ENCODE peak calls at places on chromosomes 16 and 17, in five cellular contexts. L, F, N, W and Q are unnamed samples.

GRCh38 chr16:11148045-11148444 is 108.0 kb downstream of the SOCS1 start:
- DNase-seq in L (no peak), F (no peak), N (no peak), W (no peak), Q (no peak)

GRCh38 chr17:77216435-77216980 is 75.7 kb downstream of the SEC14L1 start:
- DNase-seq in L (no peak), F (no peak), N (no peak), W (no peak), Q (no peak)

GRCh38 chr17:65064452-65065019 is 8.0 kb upstream of the GNA13 start:
- DNase-seq in L (no peak), F (no peak), N (no peak), W (no peak), Q (no peak)

GRCh38 chr17:77151236-77151635 is 10.5 kb downstream of the SEC14L1 start:
- DNase-seq in L (no peak), F (peak; percentile 60), N (no peak), W (no peak), Q (no peak)

GRCh38 chr16:80016689-80017088 is 416.2 kb upstream of the MAF start:
- DNase-seq in L (no peak), F (no peak), N (no peak), W (no peak), Q (no peak)

GRCh38 chr17:49086316-49086605 is 46.3 kb upstream of the B4GALNT2 start:
- DNase-seq in L (no peak), F (no peak), N (no peak), W (no peak), Q (no peak)

GRCh38 chr16:66365588-66365987 is 903 bp upstream of the CDH5 start:
- DNase-seq in L (no peak), F (peak; percentile 46), N (no peak), W (no peak), Q (no peak)

GRCh38 chr17:7017827-7018200 is 5.0 kb upstream of the BCL6B start:
- DNase-seq in L (no peak), F (no peak), N (no peak), W (no peak), Q (no peak)

GRCh38 chr17:21213005-21213404 is 956 bp downstream of the TMEM11 start:
- DNase-seq in L (no peak), F (no peak), N (no peak), W (no peak), Q (no peak)

GRCh38 chr17:21213491-21214014 is 408 bp downstream of the TMEM11 start:
- DNase-seq in L (no peak), F (no peak), N (no peak), W (no peak), Q (peak; percentile 64)

GRCh38 chr17:21215935-21216334 is 2.0 kb upstream of the TMEM11 start:
- DNase-seq in L (no peak), F (no peak), N (no peak), W (no peak), Q (no peak)

GRCh38 chr17:21214777-21215541 is 998 bp upstream of the TMEM11 start:
- DNase-seq in L (no peak), F (no peak), N (no peak), W (no peak), Q (no peak)

GRCh38 chr17:21214015-21214776 is at the start of gene TMEM11:
- DNase-seq in L (peak; percentile 94), F (peak; percentile 88), N (peak; percentile 94), W (peak; percentile 70), Q (peak; percentile 95)
- TF ChIP-seq CTCF in L (peak; percentile 26), F (peak; percentile 9), N (peak; percentile 17), W (no peak), Q (peak; percentile 20)

DNA sequence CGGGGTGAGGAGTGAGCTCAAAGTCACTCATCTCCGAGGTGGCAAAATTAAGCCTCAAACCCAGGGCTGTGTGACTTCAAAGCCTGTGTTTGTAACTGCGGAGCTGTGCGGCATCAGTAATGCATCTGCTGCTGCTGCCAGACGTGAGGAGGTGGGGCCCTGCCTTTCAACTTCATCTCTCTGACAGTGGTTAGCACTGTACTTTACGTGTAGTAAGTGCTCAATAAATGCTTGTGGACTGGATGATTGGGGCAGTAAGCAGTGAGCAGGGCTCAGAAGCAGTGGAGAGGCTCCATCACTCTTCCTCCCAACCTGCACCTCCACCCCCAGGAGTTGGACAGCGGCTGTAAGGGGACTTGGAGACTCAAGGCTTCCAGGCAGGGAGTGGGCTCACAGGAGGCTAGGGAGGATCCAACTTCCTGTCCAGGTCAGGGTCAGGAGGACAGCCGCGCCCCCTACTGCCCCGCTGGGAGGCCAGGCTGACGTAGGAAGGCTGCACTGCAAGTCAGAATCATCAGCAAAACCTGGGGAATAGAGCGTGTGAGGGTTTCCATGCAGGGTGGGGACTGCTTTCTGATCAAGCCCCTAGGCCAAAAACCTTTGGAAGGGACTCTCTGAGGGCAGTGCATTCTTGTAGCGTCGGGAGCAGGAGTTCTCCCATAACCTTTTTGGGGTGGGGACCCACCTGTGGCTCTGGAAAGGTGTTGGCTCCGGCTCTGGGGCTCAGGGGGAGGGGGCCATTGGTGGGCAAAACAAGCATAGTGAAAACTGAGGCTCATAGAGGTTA is 21.8 kb downstream of the RAI1 start:
- DNase-seq in L (no peak), F (no peak), N (no peak), W (no peak), Q (no peak)
- TF ChIP-seq CTCF in L (no peak), F (no peak), N (no peak), W (no peak), Q (no peak)

GRCh38 chr16:73739049-73739769 is 557.4 kb upstream of the PSMD7 start:
- DNase-seq in L (no peak), F (no peak), N (no peak), W (no peak), Q (no peak)

GRCh38 chr16:73746554-73746953 is 550.1 kb upstream of the PSMD7 start:
- DNase-seq in L (no peak), F (no peak), N (no peak), W (no peak), Q (no peak)

GRCh38 chr16:73747328-73747727 is 549.3 kb upstream of the PSMD7 start:
- DNase-seq in L (no peak), F (no peak), N (no peak), W (no peak), Q (no peak)

DNA sequence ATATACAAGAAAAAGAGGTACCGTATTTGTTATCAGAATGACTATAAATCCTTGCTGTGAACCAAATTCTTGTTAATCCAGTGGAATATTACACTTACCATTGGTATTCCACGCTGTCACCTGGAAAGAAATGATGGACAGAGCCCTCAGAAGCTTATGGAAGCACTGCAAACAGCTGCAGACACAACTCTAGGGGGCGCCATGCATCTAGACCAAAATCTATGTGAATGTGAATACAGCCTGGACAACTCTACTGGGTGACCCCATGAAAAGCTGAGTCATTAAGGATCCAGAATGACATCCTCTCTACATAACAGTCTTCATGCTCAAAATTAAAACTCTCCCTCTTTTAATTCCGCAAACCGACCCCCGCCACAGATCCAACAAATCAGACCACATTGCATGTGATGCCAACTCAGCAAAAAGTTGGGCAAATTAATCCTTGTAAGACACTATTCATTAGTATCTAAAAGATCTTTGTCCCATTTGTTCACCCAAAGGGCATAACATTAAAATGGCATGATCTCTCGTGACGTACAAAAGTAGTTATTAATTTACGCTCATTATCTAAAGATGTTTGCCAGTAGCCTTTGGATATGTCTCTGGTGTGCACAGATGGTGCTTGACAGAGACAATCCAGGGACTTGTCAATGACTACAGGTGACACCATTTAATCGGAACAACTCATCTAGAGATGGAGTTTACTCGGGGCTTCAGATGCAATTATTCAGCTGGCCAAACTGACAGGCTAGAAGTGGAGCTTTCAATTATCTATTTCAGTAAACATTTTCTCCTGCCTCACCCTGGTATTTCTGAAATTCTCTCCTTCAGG is 552.7 kb upstream of the PSMD7 start:
- DNase-seq in L (no peak), F (no peak), N (no peak), W (no peak), Q (no peak)
- TF ChIP-seq CTCF in L (no peak), F (no peak), N (no peak), W (no peak), Q (no peak)

GRCh38 chr17:74117999-74118421 is 85.5 kb upstream of the RPL38 start:
- DNase-seq in L (no peak), F (no peak), N (no peak), W (no peak), Q (no peak)

GRCh38 chr17:74119049-74119580 is 84.4 kb upstream of the RPL38 start:
- DNase-seq in L (no peak), F (no peak), N (no peak), W (no peak), Q (no peak)

GRCh38 chr17:74119960-74120359 is 83.5 kb upstream of the RPL38 start:
- DNase-seq in L (no peak), F (no peak), N (no peak), W (no peak), Q (no peak)

GRCh38 chr17:74117087-74117486 is 86.4 kb upstream of the RPL38 start:
- DNase-seq in L (no peak), F (no peak), N (no peak), W (no peak), Q (no peak)

GRCh38 chr17:74118504-74118903 is 85.0 kb upstream of the RPL38 start:
- DNase-seq in L (no peak), F (no peak), N (no peak), W (no peak), Q (no peak)
- TF ChIP-seq CTCF in L (no peak), F (peak; percentile 12), N (no peak), W (no peak), Q (no peak)

DNA sequence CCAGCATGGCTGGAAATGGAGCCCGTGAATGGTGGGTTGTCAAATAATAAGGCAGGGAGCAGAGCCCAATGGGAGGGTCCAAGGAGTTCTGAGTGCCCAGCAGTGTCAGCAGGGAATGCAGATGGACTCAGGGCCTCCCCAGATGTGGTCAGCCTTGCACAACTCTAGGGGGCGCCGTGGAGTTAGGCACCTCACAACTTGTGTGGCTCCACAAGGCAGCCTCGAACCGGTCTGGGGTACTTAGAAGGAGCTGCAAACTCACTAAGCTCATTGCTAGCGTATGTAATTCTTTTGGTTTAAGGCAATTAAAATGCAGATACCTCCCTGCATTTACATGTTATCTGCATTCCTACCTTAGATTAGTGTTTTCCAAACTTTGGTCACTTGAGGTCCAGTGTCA is 18.1 kb downstream of the IRF8 start:
- DNase-seq in L (no peak), F (no peak), N (no peak), W (no peak), Q (no peak)
- TF ChIP-seq CTCF in L (no peak), F (peak; percentile 10), N (no peak), W (peak; percentile 1), Q (peak; percentile 20)